ENCODE peak calls at places on chromosomes 3 and 15, in seven cellular contexts. One of them, this sample, is unnamed. For H3K4me1 and H3K36me3, the result is how much of the 10 kb centered on the place peaks cover.

GRCh38 chr3:29283739-29284138 is 2.9 kb downstream of the RBMS3 start:
- DNase-seq in SJSA1: no peak
- DNase-seq in ovary: no peak
- DNase-seq in naive thymus-derived CD4-positive, alpha-beta T cell: no peak
- DNase-seq in right lobe of liver: no peak
- DNase-seq in transverse colon: no peak
- DNase-seq in CD8-positive, alpha-beta memory T cell: no peak
- DNase-seq in this sample: no peak

GRCh38 chr15:88707766-88708165 is 69.0 kb downstream of the ISG20 start:
- DNase-seq in SJSA1: no peak
- DNase-seq in ovary: no peak
- DNase-seq in naive thymus-derived CD4-positive, alpha-beta T cell: no peak
- DNase-seq in right lobe of liver: no peak
- DNase-seq in transverse colon: no peak
- DNase-seq in CD8-positive, alpha-beta memory T cell: no peak
- DNase-seq in this sample: no peak

GRCh38 chr15:42675021-42675420 is 61.9 kb downstream of the CDAN1 start:
- DNase-seq in SJSA1: no peak
- DNase-seq in ovary: no peak
- DNase-seq in naive thymus-derived CD4-positive, alpha-beta T cell: no peak
- DNase-seq in right lobe of liver: no peak
- DNase-seq in transverse colon: no peak
- DNase-seq in CD8-positive, alpha-beta memory T cell: no peak
- DNase-seq in this sample: no peak

GRCh38 chr3:184260571-184261269 is 633 bp downstream of the CAMK2N2 start:
- DNase-seq in SJSA1: no peak
- DNase-seq in ovary: no peak
- DNase-seq in naive thymus-derived CD4-positive, alpha-beta T cell: no peak
- DNase-seq in right lobe of liver: no peak
- DNase-seq in transverse colon: no peak
- DNase-seq in CD8-positive, alpha-beta memory T cell: no peak
- DNase-seq in this sample: no peak

GRCh38 chr15:25795061-25795460 is 68.1 kb downstream of the ATP10A start:
- DNase-seq in SJSA1: no peak
- DNase-seq in ovary: no peak
- DNase-seq in naive thymus-derived CD4-positive, alpha-beta T cell: no peak
- DNase-seq in right lobe of liver: no peak
- DNase-seq in transverse colon: no peak
- DNase-seq in CD8-positive, alpha-beta memory T cell: no peak
- DNase-seq in this sample: no peak

GRCh38 chr3:124032351-124032880 is 40.5 kb upstream of the ROPN1 start:
- DNase-seq in SJSA1: peak
- DNase-seq in ovary: peak
- DNase-seq in naive thymus-derived CD4-positive, alpha-beta T cell: no peak
- DNase-seq in right lobe of liver: peak
- DNase-seq in transverse colon: peak
- DNase-seq in CD8-positive, alpha-beta memory T cell: no peak
- DNase-seq in this sample: peak

GRCh38 chr15:73714695-73715301 is 30.6 kb downstream of the CD276 start:
- DNase-seq in SJSA1: no peak
- DNase-seq in ovary: no peak
- DNase-seq in naive thymus-derived CD4-positive, alpha-beta T cell: no peak
- DNase-seq in right lobe of liver: no peak
- DNase-seq in transverse colon: no peak
- DNase-seq in CD8-positive, alpha-beta memory T cell: no peak
- DNase-seq in this sample: no peak

GRCh38 chr3:11611271-11611893 is 32.3 kb downstream of the VGLL4 start:
- DNase-seq in SJSA1: no peak
- DNase-seq in ovary: no peak
- DNase-seq in naive thymus-derived CD4-positive, alpha-beta T cell: no peak
- DNase-seq in right lobe of liver: no peak
- DNase-seq in transverse colon: no peak
- DNase-seq in CD8-positive, alpha-beta memory T cell: no peak
- DNase-seq in this sample: no peak

GRCh38 chr15:78565951-78566774 is 843 bp downstream of the CHRNA5 start:
- DNase-seq in SJSA1: no peak
- DNase-seq in ovary: no peak
- DNase-seq in naive thymus-derived CD4-positive, alpha-beta T cell: no peak
- DNase-seq in right lobe of liver: no peak
- DNase-seq in transverse colon: peak
- DNase-seq in CD8-positive, alpha-beta memory T cell: no peak
- DNase-seq in this sample: peak

GRCh38 chr3:184172681-184173373 is 1.8 kb upstream of the AP2M1 start:
- DNase-seq in SJSA1: peak
- DNase-seq in ovary: no peak
- DNase-seq in naive thymus-derived CD4-positive, alpha-beta T cell: no peak
- DNase-seq in right lobe of liver: no peak
- DNase-seq in transverse colon: no peak
- DNase-seq in CD8-positive, alpha-beta memory T cell: no peak
- DNase-seq in this sample: no peak

GRCh38 chr15:89364741-89365450 is 30.3 kb upstream of the POLG start:
- DNase-seq in SJSA1: no peak
- DNase-seq in ovary: no peak
- DNase-seq in naive thymus-derived CD4-positive, alpha-beta T cell: no peak
- DNase-seq in right lobe of liver: no peak
- DNase-seq in transverse colon: no peak
- DNase-seq in CD8-positive, alpha-beta memory T cell: no peak
- DNase-seq in this sample: no peak

GRCh38 chr15:24919446-24919845 is 35.3 kb upstream of the SNRPN start:
- DNase-seq in SJSA1: no peak
- DNase-seq in ovary: no peak
- DNase-seq in naive thymus-derived CD4-positive, alpha-beta T cell: no peak
- DNase-seq in right lobe of liver: no peak
- DNase-seq in transverse colon: no peak
- DNase-seq in CD8-positive, alpha-beta memory T cell: no peak
- DNase-seq in this sample: no peak

GRCh38 chr15:87916208-87916607 is 340.3 kb downstream of the NTRK3 start:
- DNase-seq in SJSA1: no peak
- DNase-seq in ovary: no peak
- DNase-seq in naive thymus-derived CD4-positive, alpha-beta T cell: no peak
- DNase-seq in right lobe of liver: no peak
- DNase-seq in transverse colon: no peak
- DNase-seq in CD8-positive, alpha-beta memory T cell: no peak
- DNase-seq in this sample: no peak

GRCh38 chr3:110814170-110815007 is 257.2 kb upstream of the NECTIN3 start:
- DNase-seq in SJSA1: peak
- DNase-seq in ovary: no peak
- DNase-seq in naive thymus-derived CD4-positive, alpha-beta T cell: no peak
- DNase-seq in right lobe of liver: no peak
- DNase-seq in transverse colon: peak
- DNase-seq in CD8-positive, alpha-beta memory T cell: peak
- DNase-seq in this sample: no peak

GRCh38 chr3:110813541-110813940 is 258.1 kb upstream of the NECTIN3 start:
- DNase-seq in SJSA1: no peak
- DNase-seq in ovary: no peak
- DNase-seq in naive thymus-derived CD4-positive, alpha-beta T cell: no peak
- DNase-seq in right lobe of liver: no peak
- DNase-seq in transverse colon: no peak
- DNase-seq in CD8-positive, alpha-beta memory T cell: no peak
- DNase-seq in this sample: no peak

GRCh38 chr3:110815008-110815583 is 256.5 kb upstream of the NECTIN3 start:
- DNase-seq in SJSA1: peak
- DNase-seq in ovary: no peak
- DNase-seq in naive thymus-derived CD4-positive, alpha-beta T cell: no peak
- DNase-seq in right lobe of liver: no peak
- DNase-seq in transverse colon: no peak
- DNase-seq in CD8-positive, alpha-beta memory T cell: no peak
- DNase-seq in this sample: no peak

GRCh38 chr3:110811050-110811449 is 260.6 kb upstream of the NECTIN3 start:
- DNase-seq in SJSA1: no peak
- DNase-seq in ovary: no peak
- DNase-seq in naive thymus-derived CD4-positive, alpha-beta T cell: no peak
- DNase-seq in right lobe of liver: no peak
- DNase-seq in transverse colon: no peak
- DNase-seq in CD8-positive, alpha-beta memory T cell: no peak
- DNase-seq in this sample: no peak

DNA sequence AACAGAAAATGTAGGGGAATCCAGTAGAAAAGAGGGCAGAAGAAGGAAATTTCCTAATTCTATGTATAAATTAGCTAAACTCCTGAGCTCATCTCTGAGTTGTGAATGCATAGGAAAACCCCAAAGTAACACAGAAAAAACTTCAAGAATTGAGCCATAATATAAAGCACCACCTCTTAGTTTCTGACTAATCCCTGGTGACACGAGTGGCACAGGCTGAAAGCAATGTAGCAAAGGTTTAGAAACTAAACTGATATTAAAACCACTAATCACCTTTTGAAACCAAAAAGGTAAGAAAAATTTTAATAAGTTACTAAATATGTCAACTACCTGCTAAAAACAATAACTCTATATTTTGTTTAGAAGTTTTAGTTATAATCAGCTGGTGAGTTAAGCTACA is 255.6 kb upstream of the NECTIN3 start:
- DNase-seq in SJSA1: no peak
- DNase-seq in ovary: no peak
- DNase-seq in naive thymus-derived CD4-positive, alpha-beta T cell: no peak
- DNase-seq in right lobe of liver: no peak
- DNase-seq in transverse colon: no peak
- DNase-seq in CD8-positive, alpha-beta memory T cell: no peak
- DNase-seq in this sample: no peak
- H3K4me1 ChIP-seq in SJSA1: under half
- H3K4me1 ChIP-seq in ovary: under half
- H3K4me1 ChIP-seq in naive thymus-derived CD4-positive, alpha-beta T cell: under half
- H3K4me1 ChIP-seq in right lobe of liver: under half
- H3K4me1 ChIP-seq in transverse colon: under half
- H3K4me1 ChIP-seq in CD8-positive, alpha-beta memory T cell: under half
- H3K4me1 ChIP-seq in this sample: under half

DNA sequence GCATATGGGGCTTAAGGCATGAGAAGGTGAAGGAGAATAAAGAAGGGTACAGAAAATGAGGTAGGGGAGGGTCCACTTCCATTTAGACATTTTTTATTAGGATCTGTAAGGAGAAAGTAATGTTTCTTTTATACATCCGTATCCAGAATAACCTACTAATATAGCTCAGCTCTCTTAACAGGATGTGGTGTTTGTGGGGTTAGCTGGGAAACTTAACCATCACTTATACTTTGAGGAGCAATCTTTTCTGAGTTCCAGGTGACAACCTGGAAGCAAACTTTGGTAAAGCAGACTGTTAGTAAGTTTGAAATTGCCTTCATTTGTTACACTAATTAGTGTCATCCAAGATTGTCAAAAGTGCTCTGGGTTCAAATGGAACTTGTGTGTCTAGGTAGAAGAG is 36.6 kb downstream of the BUB1B start:
- DNase-seq in SJSA1: no peak
- DNase-seq in ovary: no peak
- DNase-seq in naive thymus-derived CD4-positive, alpha-beta T cell: peak
- DNase-seq in right lobe of liver: no peak
- DNase-seq in transverse colon: no peak
- DNase-seq in CD8-positive, alpha-beta memory T cell: no peak
- DNase-seq in this sample: no peak
- H3K36me3 ChIP-seq in SJSA1: half or more
- H3K36me3 ChIP-seq in ovary: under half
- H3K36me3 ChIP-seq in naive thymus-derived CD4-positive, alpha-beta T cell: under half
- H3K36me3 ChIP-seq in right lobe of liver: under half
- H3K36me3 ChIP-seq in transverse colon: under half
- H3K36me3 ChIP-seq in CD8-positive, alpha-beta memory T cell: under half
- H3K36me3 ChIP-seq in this sample: half or more

GRCh38 chr3:133474251-133474801 is 74.5 kb downstream of the BFSP2 start:
- DNase-seq in SJSA1: peak
- DNase-seq in ovary: peak
- DNase-seq in naive thymus-derived CD4-positive, alpha-beta T cell: no peak
- DNase-seq in right lobe of liver: no peak
- DNase-seq in transverse colon: no peak
- DNase-seq in CD8-positive, alpha-beta memory T cell: no peak
- DNase-seq in this sample: peak
- H3K4me3 ChIP-seq in SJSA1: no peak
- H3K4me3 ChIP-seq in ovary: no peak
- H3K4me3 ChIP-seq in naive thymus-derived CD4-positive, alpha-beta T cell: no peak
- H3K4me3 ChIP-seq in right lobe of liver: no peak
- H3K4me3 ChIP-seq in transverse colon: no peak
- H3K4me3 ChIP-seq in CD8-positive, alpha-beta memory T cell: no peak
- H3K4me3 ChIP-seq in this sample: no peak

DNA sequence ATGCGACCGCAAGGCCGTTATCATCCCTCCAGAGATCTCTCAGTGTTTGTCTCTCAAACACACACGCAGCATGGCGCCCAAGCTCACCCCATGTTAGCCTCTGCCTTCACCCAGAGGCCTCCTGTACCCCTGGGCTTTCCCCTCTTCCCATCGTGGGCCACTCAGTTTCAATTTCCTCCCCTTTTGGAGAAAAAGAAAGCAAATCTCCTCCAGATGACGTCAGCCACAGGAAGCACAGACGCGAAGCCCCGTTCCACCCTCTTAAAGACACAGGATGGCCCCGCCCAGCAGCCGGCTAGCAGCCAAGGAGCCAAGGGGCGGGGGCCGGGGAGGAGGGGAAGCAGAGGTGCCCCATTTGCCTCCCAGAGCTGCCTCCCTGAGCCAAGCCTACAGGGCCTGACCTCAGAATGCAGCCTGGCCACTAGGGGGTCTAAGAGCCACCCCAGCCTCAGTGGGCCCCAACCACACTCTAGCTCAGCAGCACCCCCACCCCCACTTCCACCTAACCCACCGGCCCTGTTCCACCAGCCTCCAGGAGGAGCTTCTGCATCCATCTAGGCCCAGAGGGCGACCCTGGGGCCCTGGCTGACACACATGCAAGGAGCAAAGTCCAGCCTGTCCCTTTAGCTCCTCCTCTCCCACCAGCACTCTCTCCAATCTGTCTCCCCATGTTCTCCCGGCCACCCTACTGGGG is 26.5 kb downstream of the ATRIP start:
- DNase-seq in SJSA1: peak
- DNase-seq in ovary: peak
- DNase-seq in naive thymus-derived CD4-positive, alpha-beta T cell: peak
- DNase-seq in right lobe of liver: peak
- DNase-seq in transverse colon: peak
- DNase-seq in CD8-positive, alpha-beta memory T cell: peak
- DNase-seq in this sample: peak
- H3K4me1 ChIP-seq in SJSA1: under half
- H3K4me1 ChIP-seq in ovary: under half
- H3K4me1 ChIP-seq in naive thymus-derived CD4-positive, alpha-beta T cell: half or more
- H3K4me1 ChIP-seq in right lobe of liver: under half
- H3K4me1 ChIP-seq in transverse colon: half or more
- H3K4me1 ChIP-seq in CD8-positive, alpha-beta memory T cell: half or more
- H3K4me1 ChIP-seq in this sample: under half

DNA sequence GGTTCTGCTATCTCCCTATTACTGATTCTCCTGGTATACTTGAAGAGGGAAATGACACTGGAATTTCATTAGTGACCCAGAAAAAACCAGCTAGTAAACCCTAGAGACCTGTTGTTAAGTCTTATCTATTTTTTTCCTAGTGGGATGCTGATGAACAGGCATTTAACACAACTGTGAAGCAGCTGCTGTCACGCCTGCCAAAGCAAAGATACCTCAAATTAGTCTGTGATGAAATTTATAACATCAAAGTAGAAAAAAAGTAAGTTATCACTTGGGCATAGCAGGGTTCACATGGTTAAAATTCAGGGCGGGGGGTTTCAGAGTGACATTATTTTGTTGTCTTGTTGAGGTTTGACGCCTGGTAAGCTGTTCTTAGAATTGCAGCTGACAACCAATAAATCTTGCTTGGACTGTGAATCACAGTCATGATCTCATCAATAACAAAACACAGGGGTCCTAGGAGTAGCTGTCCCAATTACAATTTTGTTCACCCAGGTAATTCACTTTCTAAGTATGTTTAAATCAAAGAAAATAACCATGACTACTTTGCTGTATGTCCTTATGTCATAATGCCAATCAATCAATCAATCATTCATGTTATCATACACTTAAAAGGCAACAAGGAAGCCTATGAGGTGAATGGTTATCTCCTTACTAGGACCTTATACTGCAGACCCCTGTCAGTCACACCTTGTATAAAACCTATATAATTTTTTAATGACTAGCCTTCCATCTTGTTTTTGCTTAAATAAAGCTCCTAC is 4.6 kb downstream of the SRP14 start:
- DNase-seq in SJSA1: no peak
- DNase-seq in ovary: no peak
- DNase-seq in naive thymus-derived CD4-positive, alpha-beta T cell: no peak
- DNase-seq in right lobe of liver: no peak
- DNase-seq in transverse colon: no peak
- DNase-seq in CD8-positive, alpha-beta memory T cell: no peak
- DNase-seq in this sample: no peak
- H3K36me3 ChIP-seq in SJSA1: half or more
- H3K36me3 ChIP-seq in ovary: under half
- H3K36me3 ChIP-seq in naive thymus-derived CD4-positive, alpha-beta T cell: under half
- H3K36me3 ChIP-seq in right lobe of liver: under half
- H3K36me3 ChIP-seq in transverse colon: under half
- H3K36me3 ChIP-seq in CD8-positive, alpha-beta memory T cell: under half
- H3K36me3 ChIP-seq in this sample: half or more

This sample was measured in HAP-1.